ENCODE peak calls at places on chromosomes 5 and 9, in seven cellular contexts. D is RPMI8226, O is activated T-cell treated with anti-CD3 and anti-CD28 coated beads for 48 hours, G is GM12892, C is dermis microvascular lymphatic vessel endothelial cell, S is T-helper 9 cell, P is glomerular endothelial cell. A is an unnamed sample.

GRCh38 chr5:149406203-149406978 is 27.3 kb upstream of the IL17B start:
- DNase-seq in P (no peak), C (no peak), D (no peak), S (no peak), O (no peak), G (no peak), A (no peak)

GRCh38 chr9:120474579-120475243 is 105.3 kb downstream of the CDK5RAP2 start:
- DNase-seq in D (no peak), O (no peak), S (no peak), G (no peak), P (no peak), C (peak), A (no peak)

GRCh38 chr5:148011407-148012124 is 52.2 kb upstream of the SPINK5 start:
- DNase-seq in C (peak), G (no peak), S (no peak), O (no peak), P (no peak), D (no peak), A (no peak)

GRCh38 chr5:178359738-178360137 is 127.1 kb upstream of the PHYKPL start:
- DNase-seq in S (no peak), C (no peak), O (no peak), P (no peak), G (no peak), D (no peak), A (no peak)

GRCh38 chr9:135287627-135288026 is 192.0 kb upstream of the PPP1R26 start:
- DNase-seq in D (no peak), P (no peak), G (no peak), O (no peak), S (no peak), C (no peak), A (no peak)

GRCh38 chr9:127112683-127113539 is 9.5 kb downstream of the ANGPTL2 start:
- DNase-seq in D (no peak), O (no peak), G (no peak), P (no peak), C (peak), S (no peak), A (no peak)

GRCh38 chr5:131530706-131531331 is 104.2 kb downstream of the RAPGEF6 start:
- DNase-seq in O (no peak), P (no peak), G (no peak), S (no peak), D (no peak), C (peak), A (no peak)

GRCh38 chr9:121285835-121286687 is 18.1 kb downstream of the GSN start:
- DNase-seq in G (no peak), C (peak), P (peak), S (no peak), O (no peak), D (no peak), A (no peak)

GRCh38 chr5:158682631-158683030 is 417.1 kb downstream of the EBF1 start:
- DNase-seq in P (no peak), O (no peak), G (no peak), S (no peak), D (no peak), C (no peak), A (no peak)

GRCh38 chr9:129138476-129139232 is 27.4 kb downstream of the PTPA start:
- DNase-seq in G (no peak), P (no peak), D (no peak), C (peak), S (no peak), O (no peak), A (no peak)

GRCh38 chr9:20112367-20112766 is 323.5 kb upstream of the SLC24A2 start:
- DNase-seq in O (no peak), G (no peak), S (no peak), P (no peak), D (no peak), C (no peak), A (no peak)

GRCh38 chr9:73146113-73146815 is 5.4 kb upstream of the ANXA1 start:
- DNase-seq in D (no peak), G (no peak), C (no peak), O (no peak), P (no peak), S (no peak), A (no peak)

GRCh38 chr5:42513246-42513645 is 90.0 kb downstream of the GHR start:
- DNase-seq in D (no peak), O (no peak), P (no peak), S (no peak), C (no peak), G (no peak), A (no peak)

GRCh38 chr5:14687023-14687665 is 22.6 kb downstream of the OTULIN start:
- DNase-seq in G (no peak), O (no peak), C (no peak), D (no peak), P (no peak), S (no peak), A (no peak)

GRCh38 chr5:13771011-13771571 is 173.4 kb downstream of the DNAH5 start:
- DNase-seq in G (no peak), D (no peak), P (no peak), C (no peak), O (no peak), S (no peak), A (no peak)

GRCh38 chr5:5719292-5719691 is 296.8 kb downstream of the ICE1 start:
- DNase-seq in P (no peak), C (no peak), D (no peak), O (no peak), S (no peak), G (no peak), A (no peak)

GRCh38 chr9:13975628-13976250 is 338.2 kb downstream of the NFIB start:
- DNase-seq in C (peak), G (no peak), S (no peak), P (no peak), O (no peak), D (no peak), A (no peak)

GRCh38 chr9:137733429-137733828 is 114.6 kb downstream of the EHMT1 start:
- DNase-seq in G (no peak), S (no peak), O (no peak), C (no peak), D (no peak), P (no peak), A (no peak)

GRCh38 chr9:104970588-104970987 is 42.6 kb upstream of the ABCA1 start:
- DNase-seq in P (no peak), O (no peak), G (no peak), C (no peak), S (no peak), D (no peak), A (no peak)

GRCh38 chr9:88388886-88389617 is 808 bp downstream of the SPIN1 start:
- DNase-seq in P (no peak), S (no peak), G (peak), C (peak), D (peak), O (peak), A (no peak)